ENCODE peak calls at places on chromosomes 3 and 15, in seven cellular contexts. One of them, this sample, is unnamed.

GRCh38 chr3:190288836-190289235 is 33.4 kb downstream of the CLDN1 start:
- DNase-seq in NCI-H1092: no peak
- DNase-seq in H54: no peak
- DNase-seq in NCI-H510A treated with DMSO at 0.1 percent for 48 hours: no peak
- DNase-seq in adrenal gland: no peak
- DNase-seq in NCI-H1694 treated with DMSO at 0.1 percent for 48 hours: no peak
- DNase-seq in WTC11: no peak
- DNase-seq in this sample: no peak

GRCh38 chr3:130933801-130934345 is 40.0 kb downstream of the ATP2C1 start:
- DNase-seq in NCI-H510A treated with DMSO at 0.1 percent for 48 hours: no peak
- DNase-seq in WTC11: no peak
- DNase-seq in adrenal gland: no peak
- DNase-seq in H54: no peak
- DNase-seq in NCI-H1092: no peak
- DNase-seq in NCI-H1694 treated with DMSO at 0.1 percent for 48 hours: no peak
- DNase-seq in this sample: no peak

GRCh38 chr3:157089455-157090221 is 70.3 kb downstream of the CCNL1 start:
- DNase-seq in NCI-H1694 treated with DMSO at 0.1 percent for 48 hours: no peak
- DNase-seq in adrenal gland: peak
- DNase-seq in WTC11: no peak
- DNase-seq in NCI-H510A treated with DMSO at 0.1 percent for 48 hours: no peak
- DNase-seq in H54: no peak
- DNase-seq in NCI-H1092: no peak
- DNase-seq in this sample: peak

GRCh38 chr15:28459279-28459678 is 73.5 kb downstream of the GOLGA8G start:
- DNase-seq in NCI-H1092: no peak
- DNase-seq in NCI-H510A treated with DMSO at 0.1 percent for 48 hours: no peak
- DNase-seq in adrenal gland: no peak
- DNase-seq in NCI-H1694 treated with DMSO at 0.1 percent for 48 hours: no peak
- DNase-seq in WTC11: no peak
- DNase-seq in H54: no peak
- DNase-seq in this sample: no peak

GRCh38 chr15:69729167-69729748 is 276.6 kb downstream of the RPLP1 start:
- DNase-seq in NCI-H510A treated with DMSO at 0.1 percent for 48 hours: no peak
- DNase-seq in WTC11: peak
- DNase-seq in NCI-H1092: no peak
- DNase-seq in adrenal gland: peak
- DNase-seq in NCI-H1694 treated with DMSO at 0.1 percent for 48 hours: peak
- DNase-seq in H54: peak
- DNase-seq in this sample: peak

GRCh38 chr15:80804970-80805495 is 25.9 kb downstream of the CEMIP start:
- DNase-seq in adrenal gland: no peak
- DNase-seq in NCI-H1694 treated with DMSO at 0.1 percent for 48 hours: peak
- DNase-seq in NCI-H510A treated with DMSO at 0.1 percent for 48 hours: peak
- DNase-seq in NCI-H1092: no peak
- DNase-seq in WTC11: no peak
- DNase-seq in H54: no peak
- DNase-seq in this sample: no peak

GRCh38 chr3:171461087-171461917 is 1.1 kb upstream of the TNIK start:
- DNase-seq in NCI-H1694 treated with DMSO at 0.1 percent for 48 hours: no peak
- DNase-seq in NCI-H510A treated with DMSO at 0.1 percent for 48 hours: peak
- DNase-seq in adrenal gland: no peak
- DNase-seq in NCI-H1092: peak
- DNase-seq in WTC11: no peak
- DNase-seq in H54: no peak
- DNase-seq in this sample: no peak

GRCh38 chr3:50487181-50487580 is 16.3 kb downstream of the CACNA2D2 start:
- DNase-seq in NCI-H510A treated with DMSO at 0.1 percent for 48 hours: no peak
- DNase-seq in WTC11: no peak
- DNase-seq in adrenal gland: no peak
- DNase-seq in NCI-H1694 treated with DMSO at 0.1 percent for 48 hours: no peak
- DNase-seq in NCI-H1092: no peak
- DNase-seq in H54: no peak
- DNase-seq in this sample: no peak

GRCh38 chr3:66076861-66077495 is 38.3 kb upstream of the MAGI1 start:
- DNase-seq in adrenal gland: no peak
- DNase-seq in NCI-H1694 treated with DMSO at 0.1 percent for 48 hours: no peak
- DNase-seq in WTC11: no peak
- DNase-seq in H54: no peak
- DNase-seq in NCI-H510A treated with DMSO at 0.1 percent for 48 hours: no peak
- DNase-seq in NCI-H1092: no peak
- DNase-seq in this sample: no peak

GRCh38 chr3:128618398-128618726 is 32.3 kb downstream of the RPN1 start:
- DNase-seq in NCI-H1694 treated with DMSO at 0.1 percent for 48 hours: no peak
- DNase-seq in adrenal gland: no peak
- DNase-seq in NCI-H1092: no peak
- DNase-seq in NCI-H510A treated with DMSO at 0.1 percent for 48 hours: no peak
- DNase-seq in WTC11: no peak
- DNase-seq in H54: no peak
- DNase-seq in this sample: no peak

GRCh38 chr3:168047190-168047795 is 48.4 kb downstream of the GOLIM4 start:
- DNase-seq in NCI-H510A treated with DMSO at 0.1 percent for 48 hours: peak
- DNase-seq in H54: peak
- DNase-seq in NCI-H1694 treated with DMSO at 0.1 percent for 48 hours: peak
- DNase-seq in WTC11: no peak
- DNase-seq in NCI-H1092: peak
- DNase-seq in adrenal gland: no peak
- DNase-seq in this sample: peak

GRCh38 chr3:169112153-169112892 is 551.2 kb downstream of the MECOM start:
- DNase-seq in adrenal gland: no peak
- DNase-seq in WTC11: no peak
- DNase-seq in H54: peak
- DNase-seq in NCI-H1092: no peak
- DNase-seq in NCI-H510A treated with DMSO at 0.1 percent for 48 hours: no peak
- DNase-seq in NCI-H1694 treated with DMSO at 0.1 percent for 48 hours: no peak
- DNase-seq in this sample: no peak

GRCh38 chr3:42667523-42668402 is 14.3 kb downstream of the ZBTB47 start:
- DNase-seq in NCI-H1092: peak
- DNase-seq in NCI-H1694 treated with DMSO at 0.1 percent for 48 hours: peak
- DNase-seq in WTC11: no peak
- DNase-seq in H54: no peak
- DNase-seq in NCI-H510A treated with DMSO at 0.1 percent for 48 hours: peak
- DNase-seq in adrenal gland: no peak
- DNase-seq in this sample: no peak

GRCh38 chr3:43892535-43892934 is 201.8 kb downstream of the ABHD5 start:
- DNase-seq in NCI-H1092: no peak
- DNase-seq in adrenal gland: no peak
- DNase-seq in NCI-H1694 treated with DMSO at 0.1 percent for 48 hours: peak
- DNase-seq in WTC11: no peak
- DNase-seq in NCI-H510A treated with DMSO at 0.1 percent for 48 hours: peak
- DNase-seq in H54: no peak
- DNase-seq in this sample: no peak

GRCh38 chr15:56813995-56814394 is 80.7 kb upstream of the ZNF280D start:
- DNase-seq in NCI-H510A treated with DMSO at 0.1 percent for 48 hours: no peak
- DNase-seq in NCI-H1694 treated with DMSO at 0.1 percent for 48 hours: no peak
- DNase-seq in H54: no peak
- DNase-seq in adrenal gland: no peak
- DNase-seq in NCI-H1092: no peak
- DNase-seq in WTC11: no peak
- DNase-seq in this sample: no peak